ENCODE peak calls at places on chromosomes 13 and 19, in five cellular contexts. X is upper lobe of left lung, K is adrenal gland, B is heart left ventricle, S is stomach. G is an unnamed sample. For H3K27me3, the result is how much of the 10 kb centered on the place peaks cover.

GRCh38 chr19:54179262-54179587 is 6.3 kb upstream of the TMC4 start:
- DNase-seq in K (no peak), B (no peak), X (no peak), S (no peak), G (no peak)

GRCh38 chr13:25046274-25046984 is 49.5 kb upstream of the PABPC3 start:
- DNase-seq in K (no peak), X (peak), S (no peak), B (no peak), G (no peak)

GRCh38 chr19:29834991-29835390 is 23.2 kb downstream of the CCNE1 start:
- DNase-seq in X (no peak), K (no peak), S (no peak), B (no peak), G (no peak)

GRCh38 chr13:97567510-97568243 is 133.7 kb downstream of the RAP2A start:
- DNase-seq in B (no peak), X (no peak), S (peak), K (no peak), G (peak)

GRCh38 chr13:26589754-26590153 is 32.3 kb downstream of the WASF3 start:
- DNase-seq in X (no peak), S (peak), K (no peak), B (no peak), G (peak)

GRCh38 chr19:39325778-39326680 is 5.4 kb upstream of the LRFN1 start:
- DNase-seq in K (no peak), X (no peak), S (no peak), B (no peak), G (no peak)

GRCh38 chr13:20719783-20720182 is 16.3 kb downstream of the IL17D start:
- DNase-seq in K (no peak), S (no peak), B (no peak), X (no peak), G (no peak)

GRCh38 chr13:106063591-106064308 is 471.7 kb downstream of the EFNB2 start:
- DNase-seq in K (no peak), S (no peak), X (no peak), B (no peak), G (no peak)

GRCh38 chr13:110819203-110820014 is 95.5 kb downstream of the ANKRD10 start:
- DNase-seq in X (peak), B (peak), K (peak), S (peak), G (peak)

GRCh38 chr13:95120650-95121049 is 180.6 kb downstream of the ABCC4 start:
- DNase-seq in K (no peak), B (no peak), X (no peak), S (no peak), G (no peak)

GRCh38 chr19:11633223-11633622 is 35.9 kb downstream of the ZNF627 start:
- DNase-seq in S (no peak), X (no peak), B (no peak), K (no peak), G (no peak)

GRCh38 chr13:97574926-97575325 is 141.0 kb downstream of the RAP2A start:
- DNase-seq in K (no peak), B (no peak), S (no peak), X (no peak), G (no peak)

GRCh38 chr19:31611348-31611877 is 262.2 kb upstream of the TSHZ3 start:
- DNase-seq in K (no peak), B (no peak), S (no peak), X (no peak), G (no peak)

GRCh38 chr13:25752957-25753540 is 298.8 kb downstream of the SHISA2 start:
- DNase-seq in X (no peak), B (no peak), S (peak), K (peak), G (peak)

GRCh38 chr19:5397804-5398692 is 57.2 kb upstream of the ZNRF4 start:
- DNase-seq in B (no peak), K (no peak), S (no peak), X (no peak), G (no peak)

GRCh38 chr13:74575729-74576125 is 441.5 kb upstream of the KLF12 start:
- DNase-seq in X (peak), K (peak), B (peak), S (peak), G (peak)

GRCh38 chr13:100818706-100819105 is 144.1 kb upstream of the TMTC4 start:
- DNase-seq in B (no peak), K (no peak), S (peak), X (no peak), G (no peak)

GRCh38 chr13:25775986-25776385 is 275.8 kb downstream of the SHISA2 start:
- DNase-seq in S (no peak), K (no peak), X (no peak), B (no peak), G (no peak)

GRCh38 chr13:66462187-66462586 is 767.9 kb downstream of the PCDH9 start:
- DNase-seq in S (no peak), K (no peak), B (no peak), X (no peak), G (no peak)

GRCh38 chr13:49517461-49517860 is 21.7 kb downstream of the PHF11 start:
- DNase-seq in X (no peak), B (no peak), K (no peak), S (no peak), G (peak)

GRCh38 chr19:571127-571974 is 1.0 kb upstream of the BSG start:
- DNase-seq in S (peak), K (peak), B (peak), X (peak), G (peak)

GRCh38 chr13:114004416-114005205 is 30.7 kb upstream of the C13orf46 start:
- DNase-seq in S (peak), K (no peak), B (peak), X (peak), G (peak)

GRCh38 chr19:15426485-15427349 is 7.9 kb upstream of the AKAP8L start:
- DNase-seq in B (no peak), K (no peak), S (no peak), X (peak), G (no peak)

GRCh38 chr19:39444598-39445257 is 654 bp upstream of the SUPT5H start:
- DNase-seq in S (no peak), K (no peak), B (no peak), X (no peak), G (peak)

GRCh38 chr19:51784922-51785690 is 9.9 kb upstream of the FPR3 start:
- DNase-seq in X (no peak), B (peak), K (peak), S (no peak), G (peak)

GRCh38 chr13:78601124-78601885 is 2.0 kb downstream of the POU4F1 start:
- DNase-seq in S (no peak), X (peak), B (no peak), K (no peak), G (no peak)

GRCh38 chr19:40347476-40348124 is 597 bp downstream of the C19orf47 start:
- DNase-seq in K (no peak), X (no peak), B (no peak), S (no peak), G (no peak)

GRCh38 chr19:39147480-39147879 is 21.9 kb downstream of the PAK4 start:
- DNase-seq in B (no peak), S (no peak), X (no peak), K (no peak), G (no peak)

DNA sequence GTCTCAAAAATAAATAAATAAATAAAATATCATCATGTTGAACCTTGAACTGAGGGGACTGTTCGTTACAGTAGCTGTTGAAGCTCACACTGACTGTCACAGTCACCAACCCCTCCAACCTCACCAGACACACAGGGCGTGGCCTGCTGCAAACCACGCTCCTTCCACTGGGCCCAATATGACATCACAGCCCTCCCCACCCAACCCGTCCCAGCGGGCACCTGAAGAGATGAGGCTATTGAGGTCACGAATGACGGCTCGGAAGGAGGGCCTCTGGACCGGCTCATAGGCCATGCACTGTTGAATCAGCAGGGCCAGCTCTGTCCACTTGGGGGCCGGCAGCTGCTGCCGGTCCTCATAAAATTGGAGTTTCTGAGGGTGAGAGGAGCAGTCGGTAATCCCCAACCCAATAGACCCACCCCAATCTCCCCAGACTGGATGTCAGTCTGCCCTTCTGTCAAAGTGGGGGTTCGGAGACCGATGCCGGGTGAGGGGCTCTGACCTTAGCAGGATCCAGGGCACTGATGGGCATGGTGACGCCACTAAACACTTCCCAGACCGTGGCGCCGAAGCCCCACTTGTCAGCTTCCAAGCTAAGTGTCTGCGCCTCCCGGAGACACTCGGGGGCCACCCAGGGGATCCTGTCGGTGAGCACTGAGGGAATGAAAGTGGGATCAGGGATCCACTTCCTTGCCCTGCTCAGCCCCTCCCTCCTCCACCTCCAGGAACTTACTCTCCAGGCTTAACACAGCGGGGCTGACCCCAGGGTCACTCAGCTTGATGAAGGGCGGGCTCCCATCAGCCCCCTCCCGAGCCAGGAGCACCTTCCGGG is 13.2 kb downstream of the JAK3 start:
- DNase-seq in K (no peak), B (no peak), X (no peak), S (no peak), G (no peak)
- H3K27me3 ChIP-seq in K (under half), B (under half), X (under half), S (under half), G (under half)

DNA sequence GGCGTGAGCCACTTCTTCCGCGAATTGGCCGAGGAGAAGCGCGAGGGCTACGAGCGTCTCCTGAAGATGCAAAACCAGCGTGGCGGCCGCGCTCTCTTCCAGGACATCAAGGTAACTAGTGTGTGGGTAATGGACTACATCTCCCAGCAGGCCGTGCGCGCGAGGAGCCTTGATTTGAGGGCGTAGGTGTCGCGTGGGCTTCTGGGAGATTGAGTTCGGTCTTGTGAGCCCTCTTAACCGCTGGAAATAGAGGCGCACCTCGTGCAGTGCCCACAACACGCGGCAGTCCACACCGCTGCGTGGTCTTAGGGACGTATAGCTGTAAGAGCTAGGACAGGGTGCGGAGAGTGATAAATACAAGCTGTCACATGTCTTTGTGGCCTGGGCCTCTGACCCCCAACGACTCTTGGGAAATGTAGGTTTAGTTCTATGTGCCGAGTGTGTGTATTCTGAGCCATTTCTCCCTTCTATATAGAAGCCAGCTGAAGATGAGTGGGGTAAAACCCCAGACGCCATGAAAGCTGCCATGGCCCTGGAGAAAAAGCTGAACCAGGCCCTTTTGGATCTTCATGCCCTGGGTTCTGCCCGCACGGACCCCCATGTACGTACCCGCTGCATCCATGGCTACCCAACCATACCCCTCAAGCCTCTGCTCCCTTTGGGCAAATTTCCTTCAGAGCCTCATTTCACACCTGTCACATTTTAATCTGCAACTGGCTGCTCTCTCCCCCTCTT is 864 bp downstream of the FTL start:
- DNase-seq in B (peak), X (peak), S (peak), K (peak), G (peak)
- TF ChIP-seq POLR2A in B (no peak), X (no peak), S (no peak), K (no peak), G (no peak)

GRCh38 chr19:19538077-19538764 is at the start of gene CILP2:
- DNase-seq in S (peak), X (peak), K (no peak), B (no peak), G (peak)
- H3K27me3 ChIP-seq in S (half or more), X (under half), K (under half), B (under half), G (under half)

GRCh38 chr19:48492925-48493717 is 18.5 kb downstream of the LMTK3 start:
- DNase-seq in X (peak), S (peak), K (peak), B (peak), G (peak)

GRCh38 chr19:48490980-48491792 is 20.4 kb downstream of the LMTK3 start:
- DNase-seq in X (peak), S (peak), K (no peak), B (no peak), G (peak)

GRCh38 chr19:48495391-48495790 is 16.2 kb downstream of the LMTK3 start:
- DNase-seq in B (no peak), X (no peak), K (no peak), S (no peak), G (no peak)

GRCh38 chr19:48491793-48492123 is 19.9 kb downstream of the LMTK3 start:
- DNase-seq in X (no peak), K (no peak), B (no peak), S (no peak), G (no peak)

GRCh38 chr19:48493718-48494515 is 17.7 kb downstream of the LMTK3 start:
- DNase-seq in S (no peak), K (no peak), B (no peak), X (no peak), G (no peak)
- TF ChIP-seq POLR2A in S (no peak), K (no peak), B (no peak), X (no peak), G (no peak)

DNA sequence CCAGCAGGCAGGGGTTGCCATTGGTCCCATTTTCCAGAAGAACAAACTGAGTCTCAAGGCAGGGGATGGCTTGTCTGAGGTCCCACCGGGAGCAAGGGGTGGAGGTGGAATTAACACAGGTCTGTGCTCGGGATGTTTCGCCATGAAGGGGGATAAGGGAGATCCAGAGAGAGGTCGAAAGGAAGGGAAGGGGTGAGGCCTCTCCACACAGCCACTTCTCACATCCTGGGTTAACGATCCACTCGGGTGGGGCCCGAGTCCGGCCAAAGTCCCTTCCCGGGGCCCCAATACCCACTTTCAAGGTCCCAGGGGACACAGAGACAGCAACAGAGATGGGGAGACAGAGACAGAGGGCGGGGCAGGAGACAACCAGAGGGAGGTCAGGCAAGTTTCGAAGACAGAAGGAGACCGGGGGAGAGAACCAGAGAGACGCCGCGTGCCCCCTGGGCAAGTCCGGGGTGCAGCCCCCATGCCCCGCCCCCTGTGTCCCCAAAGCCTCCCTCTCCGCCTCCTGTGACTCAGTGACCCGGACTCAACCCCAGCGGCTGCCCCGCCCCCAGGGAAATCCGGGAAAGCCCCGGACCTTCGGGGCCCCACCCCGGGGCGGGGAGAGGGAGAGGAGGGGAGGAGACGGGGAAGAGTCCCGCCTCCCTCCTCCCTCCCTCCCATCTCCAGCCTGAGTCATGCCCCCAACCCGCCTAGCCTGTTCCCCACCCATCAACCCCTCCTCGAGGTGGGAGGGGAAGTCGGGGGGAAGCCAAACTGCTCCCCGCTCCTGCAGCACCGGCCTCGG is 1.4 kb upstream of the BCL3 start:
- DNase-seq in S (peak), B (peak), K (peak), X (peak), G (peak)
- H3K27me3 ChIP-seq in S (under half), B (under half), K (under half), X (under half), G (under half)